ENCODE peak calls at places on chromosomes 13 and 19, in five cellular contexts. J is stimulated activated CD8-positive, alpha-beta memory T cell treated with anti-CD3 and anti-CD28 coated beads, Interleukin-4, amount 100 ng/mL, for 24 hours; N is fibroblast of the aortic adventitia; M is heart right ventricle; S is IMR-90. Q is an unnamed sample.

GRCh38 chr19:31296741-31297390 is 52.4 kb downstream of the TSHZ3 start:
- DNase-seq in J (no peak), N (no peak), M (no peak), S (no peak), Q (peak)

GRCh38 chr13:82702513-82702912 is 1179.8 kb downstream of the SLITRK1 start:
- DNase-seq in J (no peak), N (no peak), M (no peak), S (no peak), Q (no peak)

GRCh38 chr19:20079487-20079886 is 1.7 kb downstream of the ZNF90 start:
- DNase-seq in J (no peak), N (peak), M (no peak), S (no peak), Q (no peak)

GRCh38 chr19:47036233-47036651 is 12.2 kb downstream of the TMEM160 start:
- DNase-seq in J (peak), N (no peak), M (no peak), S (no peak), Q (no peak)

GRCh38 chr19:51127032-51127431 is 2.3 kb downstream of the SIGLEC9 start:
- DNase-seq in J (no peak), N (no peak), M (no peak), S (no peak), Q (no peak)

GRCh38 chr13:75514080-75515040 is 23.3 kb downstream of the COMMD6 start:
- DNase-seq in J (no peak), N (peak), M (no peak), S (peak), Q (no peak)

GRCh38 chr13:94640676-94641075 is 39.0 kb downstream of the GPR180 start:
- DNase-seq in J (no peak), N (peak), M (no peak), S (peak), Q (no peak)

GRCh38 chr13:112486386-112487126 is 101.4 kb downstream of the TUBGCP3 start:
- DNase-seq in J (no peak), N (no peak), M (no peak), S (peak), Q (no peak)

GRCh38 chr19:8526345-8527062 is 12.5 kb upstream of the ZNF414 start:
- DNase-seq in J (no peak), N (peak), M (peak), S (peak), Q (peak)

GRCh38 chr19:12155324-12155723 is 1.2 kb downstream of the ZNF625 start:
- DNase-seq in J (no peak), N (peak), M (no peak), S (no peak), Q (no peak)

GRCh38 chr13:73480784-73481183 is 422.0 kb downstream of the KLF5 start:
- DNase-seq in J (no peak), N (no peak), M (no peak), S (no peak), Q (no peak)

GRCh38 chr19:40578442-40578908 is 1.8 kb downstream of the SHKBP1 start:
- DNase-seq in J (no peak), N (peak), M (peak), S (peak), Q (no peak)

GRCh38 chr19:1245884-1246816 is 2.2 kb upstream of the MIDN start:
- DNase-seq in J (no peak), N (no peak), M (peak), S (no peak), Q (no peak)

GRCh38 chr13:43245374-43245964 is 222.1 kb downstream of the DNAJC15 start:
- DNase-seq in J (no peak), N (peak), M (no peak), S (peak), Q (no peak)

GRCh38 chr13:98103942-98104880 is 38.7 kb upstream of the FARP1 start:
- DNase-seq in J (no peak), N (peak), M (no peak), S (peak), Q (no peak)

GRCh38 chr19:31578326-31578725 is 229.1 kb upstream of the TSHZ3 start:
- DNase-seq in J (no peak), N (no peak), M (no peak), S (no peak), Q (peak)

GRCh38 chr13:95833713-95834112 is 156.8 kb downstream of the DNAJC3 start:
- DNase-seq in J (no peak), N (peak), M (no peak), S (peak), Q (no peak)

GRCh38 chr13:30355405-30355741 is 48.0 kb upstream of the KATNAL1 start:
- DNase-seq in J (peak), N (no peak), M (no peak), S (no peak), Q (no peak)

GRCh38 chr19:29882719-29883105 is 59.3 kb upstream of the URI1 start:
- DNase-seq in J (no peak), N (no peak), M (no peak), S (no peak), Q (peak)

GRCh38 chr13:108220042-108220441 is 1.9 kb downstream of the ABHD13 start:
- DNase-seq in J (no peak), N (no peak), M (no peak), S (no peak), Q (no peak)

GRCh38 chr13:110126391-110126961 is 180.5 kb downstream of the COL4A1 start:
- DNase-seq in J (no peak), N (peak), M (peak), S (peak), Q (peak)

GRCh38 chr19:57434386-57435061 is 601 bp upstream of the ZNF749 start:
- DNase-seq in J (no peak), N (no peak), M (no peak), S (no peak), Q (no peak)

GRCh38 chr13:95494082-95494681 is 58.3 kb upstream of the CLDN10 start:
- DNase-seq in J (no peak), N (peak), M (peak), S (peak), Q (no peak)

GRCh38 chr19:3362217-3362907 is 4.0 kb upstream of the NFIC start:
- DNase-seq in J (no peak), N (no peak), M (no peak), S (no peak), Q (no peak)

GRCh38 chr19:57572415-57572947 is 6.2 kb downstream of the ZNF416 start:
- DNase-seq in J (no peak), N (no peak), M (no peak), S (no peak), Q (no peak)

GRCh38 chr13:64753606-64754005 is 2476.5 kb downstream of the PCDH9 start:
- DNase-seq in J (no peak), N (peak), M (no peak), S (peak), Q (no peak)

GRCh38 chr13:49635599-49636433 is 7.5 kb downstream of the ARL11 start:
- DNase-seq in J (no peak), N (peak), M (peak), S (peak), Q (no peak)

GRCh38 chr19:49117677-49118564 is 1.0 kb downstream of the C19orf73 start:
- DNase-seq in J (no peak), N (no peak), M (peak), S (no peak), Q (no peak)

GRCh38 chr13:74070065-74070464 is 64.1 kb downstream of the KLF12 start:
- DNase-seq in J (no peak), N (no peak), M (no peak), S (no peak), Q (no peak)

GRCh38 chr13:110575322-110576069 is 14.0 kb upstream of the RAB20 start:
- DNase-seq in J (no peak), N (peak), M (peak), S (peak), Q (peak)

GRCh38 chr19:11496391-11497163 is 9.1 kb downstream of the ZNF653 start:
- DNase-seq in J (peak), N (peak), M (peak), S (peak), Q (no peak)

GRCh38 chr19:54106716-54107115 is 4.1 kb downstream of the NDUFA3 start:
- DNase-seq in J (no peak), N (no peak), M (no peak), S (no peak), Q (peak)

GRCh38 chr19:4803736-4804695 is 12.5 kb downstream of the FEM1A start:
- DNase-seq in J (peak), N (peak), M (peak), S (peak), Q (no peak)

GRCh38 chr19:38283261-38283660 is 18.9 kb downstream of the SPINT2 start:
- DNase-seq in J (no peak), N (no peak), M (no peak), S (no peak), Q (no peak)

GRCh38 chr19:17286742-17287141 is 5.0 kb downstream of the ANKLE1 start:
- DNase-seq in J (no peak), N (no peak), M (no peak), S (no peak), Q (no peak)